ENCODE peak calls at places on chromosome 20, in four cellular contexts. N, B, C and P are unnamed samples.
A peak's percentile ranks its signal among the peaks of the same experiment; 100 is the strongest.

GRCh38 chr20:33065785-33066184 is 12.1 kb downstream of the BPIFB3 start:
- DNase-seq in N (no peak), B (no peak), C (no peak), P (no peak)

GRCh38 chr20:50568549-50568942 is 58.4 kb downstream of the PTPN1 start:
- DNase-seq in N (no peak), B (peak; percentile 15), C (no peak), P (no peak)

GRCh38 chr20:63565699-63566335 is 8.2 kb downstream of the HELZ2 start:
- DNase-seq in N (no peak), B (no peak), C (no peak), P (no peak)

GRCh38 chr20:19275038-19275629 is 62.7 kb downstream of the SLC24A3 start:
- DNase-seq in N (no peak), B (no peak), C (no peak), P (no peak)

GRCh38 chr20:17654649-17655285 is 27.3 kb downstream of the RRBP1 start:
- DNase-seq in N (no peak), B (peak; percentile 65), C (peak; percentile 78), P (no peak)

GRCh38 chr20:63694596-63695418 is 1.6 kb upstream of the TNFRSF6B start:
- DNase-seq in N (no peak), B (no peak), C (no peak), P (no peak)

GRCh38 chr20:32999603-33000250 is 4.5 kb downstream of the SUN5 start:
- DNase-seq in N (no peak), B (no peak), C (no peak), P (no peak)

GRCh38 chr20:7195704-7196103 is 428.2 kb downstream of the BMP2 start:
- DNase-seq in N (peak; percentile 93), B (no peak), C (no peak), P (no peak)

GRCh38 chr20:57672953-57673575 is 36.8 kb downstream of the PMEPA1 start:
- DNase-seq in N (no peak), B (no peak), C (no peak), P (no peak)

GRCh38 chr20:54346269-54346668 is 129.1 kb upstream of the DOK5 start:
- DNase-seq in N (no peak), B (no peak), C (no peak), P (no peak)

GRCh38 chr20:64188682-64189529 is 24.7 kb downstream of the MYT1 start:
- DNase-seq in N (no peak), B (peak; percentile 76), C (peak; percentile 74), P (peak; percentile 74)

GRCh38 chr20:61166324-61166723 is 85.7 kb upstream of the CDH4 start:
- DNase-seq in N (no peak), B (no peak), C (no peak), P (no peak)